ENCODE peak calls at places on chromosomes 2 and 18, in ten cellular contexts. D is progenitor cell of endocrine pancreas, H is heart left ventricle, V is astrocyte of the cerebellum, E is endothelial cell, K is osteoblast, X is GM13976, G is GM06990, P is prostate gland, L is WERI-Rb-1. O is an unnamed sample.

GRCh38 chr2:33216508-33217182 is 259.8 kb upstream of the RASGRP3 start:
- DNase-seq in D (no peak), H (peak), V (no peak), E (no peak), K (peak), X (no peak), G (no peak), P (no peak), L (no peak), O (no peak)

GRCh38 chr2:164706522-164706921 is 85.2 kb upstream of the GRB14 start:
- DNase-seq in D (no peak), H (no peak), V (no peak), E (no peak), K (no peak), X (no peak), G (no peak), P (no peak), L (no peak), O (no peak)

GRCh38 chr2:425947-426346 is 138.1 kb upstream of the ALKAL2 start:
- DNase-seq in D (no peak), H (no peak), V (no peak), E (no peak), K (no peak), X (no peak), G (no peak), P (no peak), L (no peak), O (peak)

GRCh38 chr2:166057363-166058169 is 70.3 kb downstream of the SCN1A start:
- DNase-seq in D (no peak), H (no peak), V (peak), E (no peak), K (no peak), X (no peak), G (no peak), P (no peak), L (no peak), O (no peak)

GRCh38 chr18:3450358-3451107 is 561 bp downstream of the TGIF1 start:
- DNase-seq in D (no peak), H (peak), V (peak), E (peak), K (peak), X (peak), G (peak), P (peak), L (no peak), O (no peak)

GRCh38 chr2:129237966-129238725 is 741.3 kb upstream of the RAB6C start:
- DNase-seq in D (no peak), H (no peak), V (peak), E (no peak), K (no peak), X (no peak), G (no peak), P (no peak), L (no peak), O (no peak)

GRCh38 chr2:235544687-235544965 is 50.8 kb downstream of the AGAP1 start:
- DNase-seq in D (no peak), H (no peak), V (no peak), E (no peak), K (no peak), X (no peak), G (no peak), P (peak), L (no peak), O (no peak)

GRCh38 chr2:1162768-1163584 is 212.3 kb downstream of the SNTG2 start:
- DNase-seq in D (no peak), H (peak), V (no peak), E (peak), K (peak), X (no peak), G (no peak), P (no peak), L (no peak), O (no peak)

GRCh38 chr2:147782521-147782920 is 62.3 kb upstream of the ACVR2A start:
- DNase-seq in D (no peak), H (no peak), V (peak), E (no peak), K (no peak), X (no peak), G (no peak), P (no peak), L (no peak), O (no peak)

GRCh38 chr2:149872041-149872440 is 284.5 kb upstream of the MMADHC start:
- DNase-seq in D (no peak), H (no peak), V (no peak), E (no peak), K (no peak), X (no peak), G (no peak), P (no peak), L (no peak), O (no peak)

GRCh38 chr2:232981767-232982360 is 31.2 kb downstream of the NGEF start:
- DNase-seq in D (no peak), H (no peak), V (no peak), E (no peak), K (no peak), X (no peak), G (no peak), P (no peak), L (no peak), O (peak)
- TF ChIP-seq CTCF in D (no peak), H (no peak), V (no peak), E (no peak), K (no peak), X (no peak), G (no peak), P (no peak), L (peak), O (no peak)

GRCh38 chr2:127421871-127422618 is 3.8 kb downstream of the PROC start:
- DNase-seq in D (no peak), H (no peak), V (no peak), E (no peak), K (no peak), X (peak), G (no peak), P (no peak), L (no peak), O (no peak)

GRCh38 chr2:127423476-127423840 is 5.2 kb downstream of the PROC start:
- DNase-seq in D (no peak), H (no peak), V (no peak), E (no peak), K (peak), X (peak), G (no peak), P (no peak), L (peak), O (no peak)

GRCh38 chr2:127424598-127425379 is 6.6 kb downstream of the PROC start:
- DNase-seq in D (no peak), H (no peak), V (no peak), E (no peak), K (peak), X (peak), G (no peak), P (no peak), L (no peak), O (no peak)

GRCh38 chr2:127422631-127423475 is 4.6 kb downstream of the PROC start:
- DNase-seq in D (peak), H (no peak), V (no peak), E (no peak), K (peak), X (peak), G (no peak), P (no peak), L (peak), O (no peak)

GRCh38 chr2:127423880-127424279 is 5.7 kb downstream of the PROC start:
- DNase-seq in D (no peak), H (no peak), V (no peak), E (no peak), K (peak), X (peak), G (no peak), P (no peak), L (no peak), O (no peak)
- TF ChIP-seq CTCF in D (peak), H (no peak), V (no peak), E (peak), K (no peak), X (no peak), G (no peak), P (no peak), L (no peak), O (peak)

GRCh38 chr18:75858754-75859153 is 431.3 kb upstream of the SMIM21 start:
- DNase-seq in D (no peak), H (no peak), V (no peak), E (no peak), K (no peak), X (no peak), G (no peak), P (no peak), L (no peak), O (no peak)

GRCh38 chr18:75859533-75859932 is 432.0 kb upstream of the SMIM21 start:
- DNase-seq in D (no peak), H (no peak), V (no peak), E (no peak), K (no peak), X (no peak), G (no peak), P (no peak), L (no peak), O (no peak)

GRCh38 chr18:75854808-75855207 is 427.3 kb upstream of the SMIM21 start:
- DNase-seq in D (no peak), H (no peak), V (no peak), E (no peak), K (no peak), X (no peak), G (no peak), P (no peak), L (no peak), O (no peak)

GRCh38 chr18:75857558-75857957 is 430.1 kb upstream of the SMIM21 start:
- DNase-seq in D (no peak), H (no peak), V (no peak), E (no peak), K (no peak), X (no peak), G (no peak), P (no peak), L (no peak), O (no peak)

GRCh38 chr18:75854174-75854573 is 426.7 kb upstream of the SMIM21 start:
- DNase-seq in D (no peak), H (no peak), V (no peak), E (peak), K (no peak), X (no peak), G (no peak), P (no peak), L (peak), O (no peak)
- TF ChIP-seq CTCF in D (peak), H (peak), V (peak), E (peak), K (peak), X (peak), G (peak), P (no peak), L (peak), O (peak)

GRCh38 chr2:185618630-185619029 is 120.0 kb upstream of the FSIP2 start:
- DNase-seq in D (no peak), H (no peak), V (peak), E (no peak), K (no peak), X (no peak), G (no peak), P (no peak), L (no peak), O (peak)
- TF ChIP-seq CTCF in D (no peak), H (no peak), V (peak), E (no peak), K (no peak), X (no peak), G (no peak), P (no peak), L (no peak), O (no peak)

DNA sequence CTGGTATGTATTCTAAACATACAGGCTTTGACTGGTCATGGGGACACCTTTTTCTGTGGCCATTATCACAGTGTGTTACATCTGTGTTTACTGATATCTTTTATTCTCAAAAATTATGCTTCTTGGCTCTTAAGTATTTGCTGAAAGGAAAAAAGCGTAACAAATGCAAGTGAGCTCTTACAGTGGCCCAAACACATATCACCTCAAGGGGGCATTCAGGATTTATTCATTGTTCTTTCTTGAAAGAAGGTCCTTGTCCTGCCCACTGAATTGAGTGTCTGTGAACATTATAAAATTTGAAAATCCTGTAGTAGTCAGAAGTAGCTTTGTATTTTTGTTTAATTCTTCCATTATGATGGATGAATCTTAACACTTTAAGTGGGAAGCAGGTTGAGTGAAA is 454.5 kb downstream of the XIRP2 start:
- DNase-seq in D (no peak), H (no peak), V (no peak), E (no peak), K (no peak), X (no peak), G (no peak), P (no peak), L (no peak), O (no peak)
- TF ChIP-seq CTCF in D (no peak), H (no peak), V (peak), E (peak), K (no peak), X (no peak), G (no peak), P (no peak), L (peak), O (peak)

GRCh38 chr2:132276571-132276981 is 114.8 kb upstream of the ANKRD30BL start:
- DNase-seq in D (no peak), H (no peak), V (no peak), E (no peak), K (no peak), X (peak), G (no peak), P (no peak), L (no peak), O (no peak)
- TF ChIP-seq CTCF in D (no peak), H (no peak), V (no peak), E (no peak), K (no peak), X (no peak), G (no peak), P (no peak), L (no peak), O (no peak)

GRCh38 chr2:46846454-46846990 is 69.1 kb downstream of the MCFD2 start:
- DNase-seq in D (no peak), H (no peak), V (no peak), E (no peak), K (peak), X (no peak), G (no peak), P (no peak), L (no peak), O (no peak)

GRCh38 chr2:46845542-46846453 is 69.8 kb downstream of the MCFD2 start:
- DNase-seq in D (no peak), H (no peak), V (no peak), E (no peak), K (no peak), X (no peak), G (no peak), P (no peak), L (no peak), O (no peak)

GRCh38 chr2:46847726-46848421 is 67.7 kb downstream of the MCFD2 start:
- DNase-seq in D (no peak), H (no peak), V (no peak), E (no peak), K (peak), X (no peak), G (no peak), P (no peak), L (no peak), O (no peak)

GRCh38 chr2:46848446-46848845 is 67.2 kb downstream of the MCFD2 start:
- DNase-seq in D (no peak), H (no peak), V (no peak), E (no peak), K (no peak), X (no peak), G (no peak), P (no peak), L (no peak), O (no peak)

GRCh38 chr2:46847185-46847710 is 68.4 kb downstream of the MCFD2 start:
- DNase-seq in D (no peak), H (peak), V (peak), E (no peak), K (peak), X (no peak), G (no peak), P (peak), L (no peak), O (no peak)
- TF ChIP-seq CTCF in D (no peak), H (no peak), V (no peak), E (no peak), K (no peak), X (no peak), G (no peak), P (no peak), L (no peak), O (peak)

DNA sequence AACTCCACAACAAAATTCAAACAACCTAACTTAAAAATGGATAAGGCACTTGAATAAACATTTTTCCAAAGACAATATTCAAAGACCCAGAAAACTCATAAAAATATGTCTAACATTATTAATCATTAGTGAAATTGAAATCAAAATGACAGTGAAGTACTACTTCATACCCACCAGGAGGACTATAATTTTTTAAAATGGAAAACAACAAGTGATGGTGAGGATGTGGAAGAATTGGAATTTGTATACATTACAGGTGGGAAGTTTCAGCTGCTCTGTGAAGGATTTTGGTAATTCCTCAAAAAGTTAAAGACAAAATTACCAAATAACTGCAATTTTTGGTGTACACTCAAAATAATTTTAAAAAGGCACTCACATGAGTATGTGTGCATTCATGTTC is 920.0 kb downstream of the TDRD15 start:
- DNase-seq in D (no peak), H (no peak), V (no peak), E (no peak), K (no peak), X (no peak), G (no peak), P (no peak), L (no peak), O (no peak)
- TF ChIP-seq CTCF in D (peak), H (no peak), V (no peak), E (peak), K (no peak), X (no peak), G (no peak), P (no peak), L (no peak), O (no peak)